ENCODE peak calls at places on chromosome 3, in six cellular contexts. Y is activated naive CD4-positive, alpha-beta T cell treated with anti-CD3 and anti-CD28 coated beads for 36 hours; E is SK-N-DZ; S is GDM1; K is activated gamma-delta T cell treated with Interleukin-2 at 50 U/mL for 16 hours; G is cardiac fibroblast. M is an unnamed sample.

GRCh38 chr3:9944271-9944670 is 7.9 kb downstream of the PRRT3 start:
- DNase-seq in Y (no peak), E (no peak), S (no peak), K (no peak), G (no peak), M (no peak)

GRCh38 chr3:143526016-143526540 is 322.2 kb downstream of the SLC9A9 start:
- DNase-seq in Y (no peak), E (no peak), S (peak), K (no peak), G (peak), M (no peak)

GRCh38 chr3:123198352-123198751 is 3.4 kb upstream of the SEC22A start:
- DNase-seq in Y (no peak), E (no peak), S (no peak), K (no peak), G (no peak), M (no peak)

GRCh38 chr3:138082992-138083386 is 32.4 kb downstream of the DZIP1L start:
- DNase-seq in Y (no peak), E (no peak), S (no peak), K (no peak), G (no peak), M (no peak)

GRCh38 chr3:12395349-12396012 is 88.8 kb upstream of the TSEN2 start:
- DNase-seq in Y (peak), E (no peak), S (no peak), K (no peak), G (no peak), M (no peak)

GRCh38 chr3:153757839-153758238 is 363.4 kb upstream of the ARHGEF26 start:
- DNase-seq in Y (no peak), E (no peak), S (no peak), K (no peak), G (no peak), M (no peak)

GRCh38 chr3:73084170-73084569 is 22.7 kb downstream of the EBLN2 start:
- DNase-seq in Y (no peak), E (no peak), S (no peak), K (no peak), G (no peak), M (no peak)

GRCh38 chr3:133578548-133579191 is 5.2 kb downstream of the CDV3 start:
- DNase-seq in Y (no peak), E (peak), S (no peak), K (no peak), G (peak), M (no peak)

GRCh38 chr3:66153961-66154923 is 66.6 kb upstream of the SLC25A26 start:
- DNase-seq in Y (no peak), E (peak), S (no peak), K (no peak), G (peak), M (no peak)

GRCh38 chr3:48215876-48216275 is 7.4 kb upstream of the CAMP start:
- DNase-seq in Y (no peak), E (no peak), S (no peak), K (no peak), G (peak), M (no peak)

GRCh38 chr3:145807990-145808389 is 353.0 kb downstream of the PLOD2 start:
- DNase-seq in Y (no peak), E (peak), S (no peak), K (no peak), G (peak), M (no peak)

GRCh38 chr3:155704771-155705559 is 39.9 kb downstream of the PLCH1 start:
- DNase-seq in Y (no peak), E (no peak), S (no peak), K (no peak), G (peak), M (no peak)

GRCh38 chr3:193190387-193190786 is 50.6 kb upstream of the PLAAT1 start:
- DNase-seq in Y (peak), E (no peak), S (peak), K (no peak), G (peak), M (no peak)

GRCh38 chr3:186052096-186052495 is 56.8 kb downstream of the ETV5 start:
- DNase-seq in Y (no peak), E (no peak), S (no peak), K (no peak), G (no peak), M (no peak)

GRCh38 chr3:14296352-14296751 is 106.1 kb upstream of the SLC6A6 start:
- DNase-seq in Y (no peak), E (no peak), S (no peak), K (no peak), G (no peak), M (no peak)

GRCh38 chr3:160757624-160758106 is 1.6 kb downstream of the PPM1L start:
- DNase-seq in Y (no peak), E (no peak), S (no peak), K (no peak), G (no peak), M (no peak)

GRCh38 chr3:176767385-176767784 is 429.9 kb downstream of the TBL1XR1 start:
- DNase-seq in Y (no peak), E (no peak), S (no peak), K (no peak), G (peak), M (no peak)

GRCh38 chr3:129795596-129795995 is 97.9 kb downstream of the TMCC1 start:
- DNase-seq in Y (no peak), E (no peak), S (no peak), K (no peak), G (no peak), M (no peak)

GRCh38 chr3:3105246-3105645 is 4.9 kb downstream of the IL5RA start:
- DNase-seq in Y (no peak), E (no peak), S (no peak), K (no peak), G (no peak), M (no peak)

GRCh38 chr3:115659861-115660260 is 36.6 kb downstream of the GAP43 start:
- DNase-seq in Y (no peak), E (no peak), S (no peak), K (no peak), G (no peak), M (no peak)

GRCh38 chr3:12954891-12955650 is 113.7 kb upstream of the RPL32 start:
- DNase-seq in Y (peak), E (no peak), S (no peak), K (no peak), G (peak), M (no peak)

GRCh38 chr3:124938896-124939295 is 4.3 kb upstream of the MUC13 start:
- DNase-seq in Y (no peak), E (no peak), S (no peak), K (no peak), G (no peak), M (no peak)

GRCh38 chr3:179898024-179898423 is 138.7 kb downstream of the PEX5L start:
- DNase-seq in Y (peak), E (peak), S (no peak), K (no peak), G (peak), M (no peak)

GRCh38 chr3:157251685-157252084 is 91.7 kb upstream of the CCNL1 start:
- DNase-seq in Y (no peak), E (no peak), S (no peak), K (no peak), G (no peak), M (no peak)

GRCh38 chr3:46661776-46662766 is 31.4 kb downstream of the ALS2CL start:
- DNase-seq in Y (no peak), E (no peak), S (no peak), K (no peak), G (no peak), M (no peak)

GRCh38 chr3:107753988-107754387 is 231.2 kb downstream of the BBX start:
- DNase-seq in Y (no peak), E (no peak), S (no peak), K (no peak), G (no peak), M (no peak)

GRCh38 chr3:19467761-19468160 is 319.5 kb downstream of the KCNH8 start:
- DNase-seq in Y (no peak), E (no peak), S (no peak), K (no peak), G (no peak), M (no peak)

GRCh38 chr3:42957573-42957972 is 21.5 kb upstream of the GASK1A start:
- DNase-seq in Y (no peak), E (no peak), S (no peak), K (no peak), G (no peak), M (no peak)

GRCh38 chr3:94433811-94434210 is 370.9 kb downstream of the NSUN3 start:
- DNase-seq in Y (no peak), E (no peak), S (no peak), K (no peak), G (peak), M (no peak)

GRCh38 chr3:12060139-12060831 is 56.1 kb downstream of the SYN2 start:
- DNase-seq in Y (no peak), E (no peak), S (no peak), K (no peak), G (no peak), M (no peak)

GRCh38 chr3:43176666-43177065 is 70.8 kb upstream of the POMGNT2 start:
- DNase-seq in Y (no peak), E (no peak), S (peak), K (no peak), G (no peak), M (no peak)

GRCh38 chr3:155241559-155241958 is 51.9 kb downstream of the STRIT1 start:
- DNase-seq in Y (no peak), E (no peak), S (no peak), K (no peak), G (peak), M (no peak)

GRCh38 chr3:51684971-51685751 is 14.1 kb downstream of the TEX264 start:
- DNase-seq in Y (no peak), E (no peak), S (peak), K (no peak), G (no peak), M (no peak)

GRCh38 chr3:4232798-4233197 is 70.4 kb upstream of the SETMAR start:
- DNase-seq in Y (no peak), E (no peak), S (no peak), K (no peak), G (no peak), M (no peak)

GRCh38 chr3:183551930-183552329 is 3.6 kb downstream of the KLHL6 start:
- DNase-seq in Y (peak), E (no peak), S (no peak), K (no peak), G (no peak), M (no peak)

GRCh38 chr3:111594205-111594604 is 941 bp downstream of the ZBED2 start:
- DNase-seq in Y (no peak), E (no peak), S (no peak), K (no peak), G (peak), M (no peak)